ENCODE peak calls at places on chromosomes 6 and 20, in seven cellular contexts. Y is IMR-90; G is coronary artery; D is HEK293T; A is astrocyte of the spinal cord; I is activated CD4-positive, alpha-beta T cell treated with anti-CD3 and anti-CD28 coated beads for 24 hours; M is fibroblast of the aortic adventitia. W is an unnamed sample.

GRCh38 chr20:1327241-1327653 is 1.7 kb downstream of the SDCBP2 start:
- DNase-seq in Y (peak; percentile 79), G (peak; percentile 75), D (no peak), A (peak; percentile 36), I (no peak), M (peak; percentile 46), W (peak; percentile 49)

GRCh38 chr6:29647927-29648642 is 8.8 kb upstream of the MOG start:
- DNase-seq in Y (peak; percentile 50), G (no peak), D (no peak), A (peak; percentile 51), I (no peak), M (peak; percentile 61), W (no peak)

GRCh38 chr20:4925842-4926530 is 75.3 kb downstream of the SLC23A2 start:
- DNase-seq in Y (peak; percentile 77), G (no peak), D (no peak), A (peak; percentile 89), I (no peak), M (peak; percentile 93), W (no peak)

GRCh38 chr6:158057213-158057987 is 75.7 kb downstream of the SYNJ2 start:
- DNase-seq in Y (peak; percentile 98), G (peak; percentile 73), D (no peak), A (peak; percentile 95), I (peak; percentile 33), M (peak; percentile 95), W (peak; percentile 74)

GRCh38 chr20:31542201-31542842 is 28.1 kb downstream of the HM13 start:
- DNase-seq in Y (no peak), G (no peak), D (no peak), A (no peak), I (no peak), M (no peak), W (no peak)

GRCh38 chr6:17493286-17493685 is 99.9 kb downstream of the CAP2 start:
- DNase-seq in Y (peak; percentile 85), G (no peak), D (no peak), A (peak; percentile 87), I (no peak), M (peak; percentile 29), W (no peak)

GRCh38 chr6:149130093-149130872 is 187.2 kb upstream of the TAB2 start:
- DNase-seq in Y (peak; percentile 4), G (no peak), D (no peak), A (peak; percentile 22), I (no peak), M (peak; percentile 34), W (peak; percentile 37)

GRCh38 chr6:125858427-125859320 is 67.9 kb downstream of the NCOA7 start:
- DNase-seq in Y (peak; percentile 80), G (no peak), D (peak; percentile 86), A (peak; percentile 76), I (no peak), M (peak; percentile 70), W (no peak)

GRCh38 chr20:3174442-3175263 is 1.3 kb upstream of the LZTS3 start:
- DNase-seq in Y (peak; percentile 11), G (no peak), D (no peak), A (peak; percentile 15), I (no peak), M (peak; percentile 26), W (no peak)

GRCh38 chr6:50850223-50850751 is 31.6 kb downstream of the TFAP2B start:
- DNase-seq in Y (no peak), G (no peak), D (no peak), A (no peak), I (no peak), M (peak; percentile 1), W (no peak)

GRCh38 chr6:153424719-153425400 is 293.8 kb upstream of the RGS17 start:
- DNase-seq in Y (no peak), G (no peak), D (no peak), A (peak; percentile 72), I (no peak), M (peak; percentile 28), W (no peak)

GRCh38 chr6:154805288-154805911 is 72.2 kb downstream of the SCAF8 start:
- DNase-seq in Y (peak; percentile 70), G (no peak), D (peak; percentile 51), A (peak; percentile 62), I (no peak), M (peak; percentile 78), W (no peak)

W was measured in stimulated activated effector memory CD8-positive, alpha-beta T cell treated with anti-CD3 and anti-CD28 coated beads, Interleukin-12 subunit alpha, Interleukin-12 subunit beta, amount 100 ng/mL, for 72 hours.